ENCODE peak calls at places on chromosome X, in nine cellular contexts. H, K, E, F, D, I, A, X and L are unnamed samples.

GRCh38 chrX:153981771-153982533 is 9.4 kb downstream of the TMEM187 start:
- DNase-seq in H (no peak), K (no peak), E (no peak), F (peak), D (peak), I (no peak), A (no peak), X (peak), L (no peak)

GRCh38 chrX:129723511-129723910 is 15.3 kb upstream of the XPNPEP2 start:
- DNase-seq in H (no peak), K (no peak), E (no peak), F (no peak), D (no peak), I (no peak), A (no peak), X (no peak), L (no peak)

GRCh38 chrX:136260801-136261200 is 9.6 kb upstream of the MAP7D3 start:
- DNase-seq in H (peak), K (peak), E (no peak), F (no peak), D (no peak), I (no peak), A (no peak), X (peak), L (no peak)

GRCh38 chrX:150361777-150362351 is 1.3 kb upstream of the MAMLD1 start:
- DNase-seq in H (peak), K (no peak), E (peak), F (no peak), D (no peak), I (no peak), A (peak), X (no peak), L (no peak)

GRCh38 chrX:10922158-10922557 is 189.0 kb upstream of the HCCS start:
- DNase-seq in H (no peak), K (no peak), E (no peak), F (no peak), D (no peak), I (no peak), A (no peak), X (peak), L (no peak)

GRCh38 chrX:24245201-24245600 is 68.7 kb downstream of the SUPT20HL2 start:
- DNase-seq in H (no peak), K (no peak), E (no peak), F (no peak), D (no peak), I (no peak), A (peak), X (peak), L (no peak)

GRCh38 chrX:150146271-150146888 is 208.1 kb upstream of the EOLA2 start:
- DNase-seq in H (no peak), K (no peak), E (no peak), F (no peak), D (no peak), I (no peak), A (peak), X (no peak), L (no peak)

GRCh38 chrX:72305286-72306084 is at the start of gene CITED1:
- DNase-seq in H (peak), K (no peak), E (peak), F (no peak), D (no peak), I (no peak), A (peak), X (no peak), L (no peak)

GRCh38 chrX:21638311-21638710 is 19.8 kb downstream of the KLHL34 start:
- DNase-seq in H (no peak), K (no peak), E (no peak), F (no peak), D (no peak), I (no peak), A (no peak), X (no peak), L (no peak)

GRCh38 chrX:134174273-134174660 is 62.7 kb upstream of the CCDC160 start:
- DNase-seq in H (peak), K (no peak), E (no peak), F (no peak), D (no peak), I (no peak), A (no peak), X (no peak), L (no peak)

GRCh38 chrX:16208601-16209000 is 41.3 kb downstream of the MAGEB17 start:
- DNase-seq in H (no peak), K (no peak), E (no peak), F (no peak), D (no peak), I (no peak), A (peak), X (no peak), L (no peak)

GRCh38 chrX:39972340-39972739 is 125.4 kb downstream of the BCOR start:
- DNase-seq in H (no peak), K (no peak), E (no peak), F (no peak), D (no peak), I (no peak), A (no peak), X (no peak), L (no peak)

GRCh38 chrX:32592786-32593185 is 618.6 kb downstream of the DMD start:
- DNase-seq in H (no peak), K (no peak), E (peak), F (no peak), D (no peak), I (no peak), A (no peak), X (no peak), L (no peak)

GRCh38 chrX:84216406-84216805 is 28.4 kb upstream of the RPS6KA6 start:
- DNase-seq in H (peak), K (no peak), E (no peak), F (no peak), D (no peak), I (peak), A (no peak), X (no peak), L (no peak)

GRCh38 chrX:397575-397974 is 10.9 kb upstream of the PPP2R3B start:
- DNase-seq in H (peak), K (no peak), E (no peak), F (no peak), D (no peak), I (no peak), A (peak), X (peak), L (no peak)

GRCh38 chrX:106898462-106898861 is 4.7 kb downstream of the RIPPLY1 start:
- DNase-seq in H (peak), K (no peak), E (no peak), F (peak), D (no peak), I (peak), A (no peak), X (peak), L (no peak)

GRCh38 chrX:13149702-13150101 is 105.3 kb upstream of the FAM9C start:
- DNase-seq in H (no peak), K (no peak), E (no peak), F (no peak), D (no peak), I (no peak), A (no peak), X (no peak), L (no peak)

GRCh38 chrX:13015536-13016236 is 28.7 kb downstream of the FAM9C start:
- DNase-seq in H (no peak), K (no peak), E (no peak), F (no peak), D (no peak), I (no peak), A (no peak), X (no peak), L (no peak)

GRCh38 chrX:56505866-56506265 is 57.6 kb upstream of the UBQLN2 start:
- DNase-seq in H (no peak), K (no peak), E (no peak), F (no peak), D (no peak), I (no peak), A (no peak), X (no peak), L (no peak)

GRCh38 chrX:139758250-139758649 is 50.3 kb upstream of the MCF2 start:
- DNase-seq in H (no peak), K (no peak), E (no peak), F (no peak), D (no peak), I (no peak), A (peak), X (no peak), L (no peak)

GRCh38 chrX:120453985-120454384 is 15.1 kb downstream of the LAMP2 start:
- DNase-seq in H (no peak), K (no peak), E (no peak), F (no peak), D (no peak), I (no peak), A (no peak), X (no peak), L (no peak)

GRCh38 chrX:138128025-138128671 is 562.2 kb downstream of the ZIC3 start:
- DNase-seq in H (peak), K (no peak), E (peak), F (peak), D (no peak), I (no peak), A (peak), X (no peak), L (no peak)

GRCh38 chrX:49237060-49237459 is 1.8 kb downstream of the CCDC22 start:
- DNase-seq in H (no peak), K (no peak), E (no peak), F (peak), D (no peak), I (no peak), A (no peak), X (no peak), L (no peak)

GRCh38 chrX:69305333-69306062 is 140.2 kb upstream of the PJA1 start:
- DNase-seq in H (no peak), K (no peak), E (no peak), F (no peak), D (no peak), I (no peak), A (peak), X (no peak), L (no peak)

GRCh38 chrX:39729834-39730670 is 367.7 kb downstream of the BCOR start:
- DNase-seq in H (no peak), K (no peak), E (peak), F (no peak), D (no peak), I (no peak), A (peak), X (peak), L (no peak)

GRCh38 chrX:133722756-133723155 is 262.6 kb downstream of the GPC3 start:
- DNase-seq in H (no peak), K (no peak), E (no peak), F (no peak), D (no peak), I (no peak), A (no peak), X (no peak), L (no peak)